ENCODE peak calls at places on chromosomes 16 and 17, in ten cellular contexts. One of them, this sample, is unnamed.

GRCh38 chr17:46173153-46173552 is 20.1 kb downstream of the KANSL1 start:
- DNase-seq in epithelial cell of esophagus: no peak
- DNase-seq in naive thymus-derived CD4-positive, alpha-beta T cell: no peak
- DNase-seq in AG04450: no peak
- DNase-seq in GM06990: no peak
- DNase-seq in epithelial cell of proximal tubule: no peak
- DNase-seq in body of pancreas: no peak
- DNase-seq in right lobe of liver: no peak
- DNase-seq in heart left ventricle: no peak
- DNase-seq in psoas muscle: no peak
- DNase-seq in this sample: no peak

GRCh38 chr17:33944412-33944811 is 310.7 kb upstream of the CCL2 start:
- DNase-seq in epithelial cell of esophagus: no peak
- DNase-seq in naive thymus-derived CD4-positive, alpha-beta T cell: no peak
- DNase-seq in AG04450: no peak
- DNase-seq in GM06990: no peak
- DNase-seq in epithelial cell of proximal tubule: no peak
- DNase-seq in body of pancreas: no peak
- DNase-seq in right lobe of liver: no peak
- DNase-seq in heart left ventricle: no peak
- DNase-seq in psoas muscle: no peak
- DNase-seq in this sample: no peak

GRCh38 chr17:81241648-81242420 is 2.7 kb downstream of the NDUFAF8 start:
- DNase-seq in epithelial cell of esophagus: peak
- DNase-seq in naive thymus-derived CD4-positive, alpha-beta T cell: peak
- DNase-seq in AG04450: no peak
- DNase-seq in GM06990: peak
- DNase-seq in epithelial cell of proximal tubule: no peak
- DNase-seq in body of pancreas: peak
- DNase-seq in right lobe of liver: no peak
- DNase-seq in heart left ventricle: peak
- DNase-seq in psoas muscle: peak
- DNase-seq in this sample: peak

GRCh38 chr16:66605177-66605999 is 884 bp downstream of the CMTM3 start:
- DNase-seq in epithelial cell of esophagus: peak
- DNase-seq in naive thymus-derived CD4-positive, alpha-beta T cell: no peak
- DNase-seq in AG04450: no peak
- DNase-seq in GM06990: peak
- DNase-seq in epithelial cell of proximal tubule: no peak
- DNase-seq in body of pancreas: peak
- DNase-seq in right lobe of liver: peak
- DNase-seq in heart left ventricle: peak
- DNase-seq in psoas muscle: peak
- DNase-seq in this sample: peak

GRCh38 chr17:27559996-27560481 is 70.9 kb upstream of the LGALS9 start:
- DNase-seq in epithelial cell of esophagus: peak
- DNase-seq in naive thymus-derived CD4-positive, alpha-beta T cell: no peak
- DNase-seq in AG04450: peak
- DNase-seq in GM06990: no peak
- DNase-seq in epithelial cell of proximal tubule: no peak
- DNase-seq in body of pancreas: peak
- DNase-seq in right lobe of liver: no peak
- DNase-seq in heart left ventricle: peak
- DNase-seq in psoas muscle: peak
- DNase-seq in this sample: peak

GRCh38 chr17:76074390-76075363 is at the start of gene GALR2:
- DNase-seq in epithelial cell of esophagus: no peak
- DNase-seq in naive thymus-derived CD4-positive, alpha-beta T cell: no peak
- DNase-seq in AG04450: no peak
- DNase-seq in GM06990: no peak
- DNase-seq in epithelial cell of proximal tubule: no peak
- DNase-seq in body of pancreas: no peak
- DNase-seq in right lobe of liver: no peak
- DNase-seq in heart left ventricle: no peak
- DNase-seq in psoas muscle: no peak
- DNase-seq in this sample: no peak

GRCh38 chr17:50348522-50349240 is 2.8 kb downstream of the XYLT2 start:
- DNase-seq in epithelial cell of esophagus: peak
- DNase-seq in naive thymus-derived CD4-positive, alpha-beta T cell: no peak
- DNase-seq in AG04450: no peak
- DNase-seq in GM06990: no peak
- DNase-seq in epithelial cell of proximal tubule: no peak
- DNase-seq in body of pancreas: no peak
- DNase-seq in right lobe of liver: no peak
- DNase-seq in heart left ventricle: no peak
- DNase-seq in psoas muscle: no peak
- DNase-seq in this sample: no peak

GRCh38 chr16:85329059-85329812 is 217.0 kb upstream of the CIBAR2 start:
- DNase-seq in epithelial cell of esophagus: no peak
- DNase-seq in naive thymus-derived CD4-positive, alpha-beta T cell: no peak
- DNase-seq in AG04450: no peak
- DNase-seq in GM06990: no peak
- DNase-seq in epithelial cell of proximal tubule: no peak
- DNase-seq in body of pancreas: no peak
- DNase-seq in right lobe of liver: no peak
- DNase-seq in heart left ventricle: no peak
- DNase-seq in psoas muscle: no peak
- DNase-seq in this sample: no peak

GRCh38 chr16:72561-73537 is at the start of gene RHBDF1:
- DNase-seq in epithelial cell of esophagus: peak
- DNase-seq in naive thymus-derived CD4-positive, alpha-beta T cell: no peak
- DNase-seq in AG04450: no peak
- DNase-seq in GM06990: no peak
- DNase-seq in epithelial cell of proximal tubule: no peak
- DNase-seq in body of pancreas: peak
- DNase-seq in right lobe of liver: no peak
- DNase-seq in heart left ventricle: peak
- DNase-seq in psoas muscle: peak
- DNase-seq in this sample: peak

GRCh38 chr16:50308237-50308965 is 42.0 kb downstream of the ADCY7 start:
- DNase-seq in epithelial cell of esophagus: no peak
- DNase-seq in naive thymus-derived CD4-positive, alpha-beta T cell: no peak
- DNase-seq in AG04450: no peak
- DNase-seq in GM06990: no peak
- DNase-seq in epithelial cell of proximal tubule: no peak
- DNase-seq in body of pancreas: no peak
- DNase-seq in right lobe of liver: no peak
- DNase-seq in heart left ventricle: no peak
- DNase-seq in psoas muscle: no peak
- DNase-seq in this sample: no peak

GRCh38 chr16:17852977-17853702 is 382.4 kb upstream of the XYLT1 start:
- DNase-seq in epithelial cell of esophagus: no peak
- DNase-seq in naive thymus-derived CD4-positive, alpha-beta T cell: no peak
- DNase-seq in AG04450: no peak
- DNase-seq in GM06990: no peak
- DNase-seq in epithelial cell of proximal tubule: no peak
- DNase-seq in body of pancreas: no peak
- DNase-seq in right lobe of liver: no peak
- DNase-seq in heart left ventricle: no peak
- DNase-seq in psoas muscle: no peak
- DNase-seq in this sample: no peak

GRCh38 chr17:50096758-50097157 is 1.6 kb downstream of the PDK2 start:
- DNase-seq in epithelial cell of esophagus: no peak
- DNase-seq in naive thymus-derived CD4-positive, alpha-beta T cell: no peak
- DNase-seq in AG04450: no peak
- DNase-seq in GM06990: no peak
- DNase-seq in epithelial cell of proximal tubule: no peak
- DNase-seq in body of pancreas: no peak
- DNase-seq in right lobe of liver: peak
- DNase-seq in heart left ventricle: no peak
- DNase-seq in psoas muscle: no peak
- DNase-seq in this sample: no peak

DNA sequence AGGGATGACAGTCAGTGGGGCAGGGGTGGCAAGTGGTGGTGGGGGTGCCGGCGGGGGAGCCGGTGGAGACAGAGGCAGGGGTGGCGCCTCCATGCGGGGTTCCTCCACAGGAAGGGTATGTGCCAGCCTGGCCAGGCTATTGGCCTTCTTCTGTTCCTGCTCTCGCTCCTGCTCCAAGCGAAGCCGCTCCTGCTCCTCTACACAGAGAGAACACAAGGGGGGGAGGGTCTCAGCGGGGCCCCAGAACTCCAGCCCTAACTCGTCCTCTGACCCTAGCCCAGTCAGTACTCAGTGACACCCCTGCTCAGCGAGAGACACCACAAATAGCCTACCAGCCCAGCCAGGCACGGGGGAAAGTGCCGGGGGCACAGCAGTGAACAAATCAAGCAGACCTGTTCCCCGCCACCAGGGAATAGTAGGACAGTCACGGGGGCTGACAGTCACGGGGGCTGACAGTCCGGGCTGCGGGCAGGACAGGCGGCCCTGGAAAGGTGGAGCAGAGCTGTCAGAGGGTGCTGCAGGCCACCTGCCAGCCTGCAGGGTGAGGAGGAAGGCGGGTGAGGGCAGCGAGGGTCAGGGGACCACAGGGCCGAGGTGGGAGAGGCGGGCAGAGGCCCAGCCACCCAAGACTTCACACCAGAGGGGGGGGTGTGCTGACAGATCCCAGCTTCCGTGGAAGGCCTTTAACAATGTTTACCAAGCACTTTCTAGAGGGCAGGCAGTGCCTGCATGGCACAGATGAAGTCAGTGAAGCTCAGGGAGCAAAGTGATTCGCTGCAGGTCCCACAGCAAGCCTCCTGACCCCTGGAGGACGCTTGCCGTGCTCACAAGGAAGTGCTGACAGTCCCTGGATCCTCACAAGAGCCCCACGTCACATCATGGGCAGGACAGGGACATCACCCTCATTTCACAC is 5.3 kb downstream of the MNT start:
- DNase-seq in epithelial cell of esophagus: peak
- DNase-seq in naive thymus-derived CD4-positive, alpha-beta T cell: no peak
- DNase-seq in AG04450: no peak
- DNase-seq in GM06990: no peak
- DNase-seq in epithelial cell of proximal tubule: no peak
- DNase-seq in body of pancreas: peak
- DNase-seq in right lobe of liver: peak
- DNase-seq in heart left ventricle: no peak
- DNase-seq in psoas muscle: no peak
- DNase-seq in this sample: no peak
- H3K4me3 ChIP-seq in epithelial cell of esophagus: no peak
- H3K4me3 ChIP-seq in naive thymus-derived CD4-positive, alpha-beta T cell: no peak
- H3K4me3 ChIP-seq in AG04450: peak
- H3K4me3 ChIP-seq in GM06990: no peak
- H3K4me3 ChIP-seq in epithelial cell of proximal tubule: no peak
- H3K4me3 ChIP-seq in body of pancreas: no peak
- H3K4me3 ChIP-seq in right lobe of liver: no peak
- H3K4me3 ChIP-seq in heart left ventricle: peak
- H3K4me3 ChIP-seq in psoas muscle: peak
- H3K4me3 ChIP-seq in this sample: no peak

DNA sequence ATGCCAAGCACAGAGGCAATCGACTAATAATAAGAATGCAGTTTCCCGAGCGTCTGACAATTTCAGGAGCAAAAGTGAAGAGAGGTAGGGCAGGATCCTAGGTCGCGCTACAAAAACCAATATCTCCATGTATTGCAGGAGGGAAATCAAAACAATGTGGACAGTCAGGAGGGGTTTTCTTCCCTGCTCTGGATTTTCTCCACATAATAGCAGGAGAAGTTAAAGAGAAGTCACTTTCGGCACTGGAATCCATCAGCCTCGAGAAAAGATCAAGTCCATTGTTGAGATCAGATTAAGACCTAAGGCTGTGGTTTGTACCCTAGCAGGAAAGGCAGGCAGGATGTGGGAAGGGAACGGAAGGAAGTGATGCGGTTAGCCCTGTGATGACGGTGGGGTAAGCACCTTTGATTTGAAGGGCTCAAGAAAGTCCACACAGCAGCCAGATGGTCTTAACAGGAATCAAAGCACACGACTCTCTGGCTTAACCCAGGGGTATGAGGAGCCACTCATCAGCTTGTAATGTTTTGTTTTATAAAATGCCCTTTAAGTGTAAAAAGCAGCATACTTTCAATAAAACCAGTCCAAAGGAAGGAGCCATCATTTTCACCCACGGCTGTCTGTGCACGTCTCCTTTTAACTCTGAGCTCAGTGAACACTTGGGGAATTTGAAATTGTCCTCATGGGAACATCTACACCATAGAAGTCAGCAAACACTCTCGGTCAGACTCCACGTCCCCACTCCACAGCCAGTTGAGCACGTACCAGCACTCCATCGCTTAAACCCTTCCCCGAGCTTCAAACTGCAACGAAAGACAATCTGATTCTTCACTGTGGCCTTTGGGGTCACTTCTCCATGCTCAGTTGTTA is 15.8 kb upstream of the AKTIP start:
- DNase-seq in epithelial cell of esophagus: no peak
- DNase-seq in naive thymus-derived CD4-positive, alpha-beta T cell: peak
- DNase-seq in AG04450: no peak
- DNase-seq in GM06990: peak
- DNase-seq in epithelial cell of proximal tubule: no peak
- DNase-seq in body of pancreas: peak
- DNase-seq in right lobe of liver: no peak
- DNase-seq in heart left ventricle: peak
- DNase-seq in psoas muscle: no peak
- DNase-seq in this sample: no peak
- H3K4me3 ChIP-seq in epithelial cell of esophagus: no peak
- H3K4me3 ChIP-seq in naive thymus-derived CD4-positive, alpha-beta T cell: peak
- H3K4me3 ChIP-seq in AG04450: no peak
- H3K4me3 ChIP-seq in GM06990: peak
- H3K4me3 ChIP-seq in epithelial cell of proximal tubule: no peak
- H3K4me3 ChIP-seq in body of pancreas: no peak
- H3K4me3 ChIP-seq in right lobe of liver: no peak
- H3K4me3 ChIP-seq in heart left ventricle: no peak
- H3K4me3 ChIP-seq in psoas muscle: peak
- H3K4me3 ChIP-seq in this sample: no peak

GRCh38 chr17:7476951-7477350 is 2.5 kb downstream of the ZBTB4 start:
- DNase-seq in epithelial cell of esophagus: no peak
- DNase-seq in naive thymus-derived CD4-positive, alpha-beta T cell: no peak
- DNase-seq in AG04450: no peak
- DNase-seq in GM06990: no peak
- DNase-seq in epithelial cell of proximal tubule: no peak
- DNase-seq in body of pancreas: no peak
- DNase-seq in right lobe of liver: no peak
- DNase-seq in heart left ventricle: no peak
- DNase-seq in psoas muscle: no peak
- DNase-seq in this sample: no peak
- H3K4me3 ChIP-seq in epithelial cell of esophagus: peak
- H3K4me3 ChIP-seq in naive thymus-derived CD4-positive, alpha-beta T cell: no peak
- H3K4me3 ChIP-seq in AG04450: peak
- H3K4me3 ChIP-seq in GM06990: no peak
- H3K4me3 ChIP-seq in epithelial cell of proximal tubule: no peak
- H3K4me3 ChIP-seq in body of pancreas: no peak
- H3K4me3 ChIP-seq in right lobe of liver: no peak
- H3K4me3 ChIP-seq in heart left ventricle: peak
- H3K4me3 ChIP-seq in psoas muscle: peak
- H3K4me3 ChIP-seq in this sample: peak

DNA sequence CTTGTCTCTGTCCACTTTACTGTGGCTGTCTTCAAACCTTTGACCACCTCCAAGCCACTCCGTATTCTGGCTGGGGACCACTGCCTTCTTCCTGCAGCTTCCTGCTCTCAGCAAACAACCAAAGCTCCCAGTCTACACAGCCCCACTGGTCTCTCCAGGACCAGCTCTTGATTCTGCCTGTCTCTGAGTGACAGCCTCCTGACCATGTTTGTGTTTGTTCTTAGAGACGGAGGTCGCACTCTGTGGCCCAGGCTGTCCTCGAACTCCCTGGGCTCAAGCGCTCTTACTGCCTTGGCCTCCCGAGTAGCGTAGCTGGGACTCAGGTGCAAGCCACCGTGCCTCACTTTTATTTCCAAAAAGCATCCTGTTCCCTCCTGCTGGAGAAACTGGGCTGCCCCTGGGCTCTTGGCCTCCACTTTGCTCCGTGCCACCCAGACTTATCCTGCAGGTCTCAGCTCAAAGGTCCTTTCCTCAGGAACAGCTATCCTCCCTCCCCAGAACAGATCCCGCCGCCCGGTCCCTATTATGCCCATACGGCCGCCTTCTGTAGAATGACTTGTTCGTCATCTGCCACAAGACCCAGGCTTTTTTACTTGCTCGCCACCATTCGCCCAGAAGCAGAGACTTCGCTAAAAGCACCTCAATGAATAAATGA is 9.1 kb downstream of the MNT start:
- DNase-seq in epithelial cell of esophagus: no peak
- DNase-seq in naive thymus-derived CD4-positive, alpha-beta T cell: no peak
- DNase-seq in AG04450: no peak
- DNase-seq in GM06990: no peak
- DNase-seq in epithelial cell of proximal tubule: no peak
- DNase-seq in body of pancreas: no peak
- DNase-seq in right lobe of liver: peak
- DNase-seq in heart left ventricle: no peak
- DNase-seq in psoas muscle: peak
- DNase-seq in this sample: no peak
- H3K4me3 ChIP-seq in epithelial cell of esophagus: no peak
- H3K4me3 ChIP-seq in naive thymus-derived CD4-positive, alpha-beta T cell: peak
- H3K4me3 ChIP-seq in AG04450: peak
- H3K4me3 ChIP-seq in GM06990: peak
- H3K4me3 ChIP-seq in epithelial cell of proximal tubule: peak
- H3K4me3 ChIP-seq in body of pancreas: no peak
- H3K4me3 ChIP-seq in right lobe of liver: peak
- H3K4me3 ChIP-seq in heart left ventricle: peak
- H3K4me3 ChIP-seq in psoas muscle: peak
- H3K4me3 ChIP-seq in this sample: no peak